ENCODE peak calls at places on chromosomes 6 and 20, in four cellular contexts. G, K, M and L are unnamed samples. For H3K27me3, the result is how much of the 10 kb centered on the place peaks cover.

GRCh38 chr6:46510656-46511055 is 19.4 kb upstream of the RCAN2 start:
- DNase-seq in K (no peak), M (no peak), G (no peak), L (peak)

GRCh38 chr20:17343631-17344447 is 117.0 kb downstream of the PCSK2 start:
- DNase-seq in G (no peak), M (no peak), K (no peak), L (peak)

GRCh38 chr6:128259036-128259734 is 261.2 kb downstream of the PTPRK start:
- DNase-seq in G (no peak), K (no peak), M (no peak), L (peak)

GRCh38 chr6:129050086-129050485 is 167.1 kb downstream of the LAMA2 start:
- DNase-seq in K (no peak), G (no peak), M (no peak), L (no peak)

GRCh38 chr20:1561350-1561749 is 3.8 kb upstream of the SIRPD start:
- DNase-seq in M (no peak), G (no peak), K (no peak), L (no peak)

GRCh38 chr6:98574991-98575390 is 259.4 kb upstream of the POU3F2 start:
- DNase-seq in K (peak), G (no peak), M (no peak), L (no peak)

GRCh38 chr6:45169815-45170214 is 158.3 kb upstream of the RUNX2 start:
- DNase-seq in M (peak), G (no peak), K (no peak), L (no peak)

GRCh38 chr20:37266940-37267683 is 5.5 kb upstream of the GHRH start:
- DNase-seq in G (no peak), M (no peak), K (no peak), L (no peak)

GRCh38 chr20:41650221-41650948 is 32.2 kb upstream of the CHD6 start:
- DNase-seq in K (peak), G (peak), M (no peak), L (no peak)

GRCh38 chr6:38279423-38279822 is 360.3 kb downstream of the BTBD9 start:
- DNase-seq in K (no peak), M (no peak), G (no peak), L (peak)

GRCh38 chr6:40822619-40823018 is 216.4 kb downstream of the UNC5CL start:
- DNase-seq in K (peak), G (no peak), M (no peak), L (no peak)

GRCh38 chr6:135183532-135184440 is 2.7 kb downstream of the MYB start:
- DNase-seq in M (peak), G (peak), K (peak), L (peak)

GRCh38 chr6:87396595-87397392 is 11.0 kb upstream of the CFAP206 start:
- DNase-seq in K (no peak), G (no peak), M (no peak), L (no peak)

GRCh38 chr6:33613794-33614166 is 7.3 kb upstream of the ITPR3 start:
- DNase-seq in G (no peak), M (no peak), K (no peak), L (peak)

GRCh38 chr6:37244430-37245310 is 12.9 kb upstream of the TBC1D22B start:
- DNase-seq in K (peak), G (no peak), M (no peak), L (peak)

GRCh38 chr6:166201878-166202277 is 34.2 kb upstream of the TBXT start:
- DNase-seq in G (no peak), M (no peak), K (no peak), L (no peak)
- H3K27me3 ChIP-seq in G (under half), M (half or more), K (under half), L (under half)

GRCh38 chr6:21947751-21948386 is 349.0 kb downstream of the PRL start:
- DNase-seq in K (no peak), M (no peak), G (no peak), L (no peak)
- H3K27ac ChIP-seq in K (peak), M (no peak), G (peak), L (no peak)

DNA sequence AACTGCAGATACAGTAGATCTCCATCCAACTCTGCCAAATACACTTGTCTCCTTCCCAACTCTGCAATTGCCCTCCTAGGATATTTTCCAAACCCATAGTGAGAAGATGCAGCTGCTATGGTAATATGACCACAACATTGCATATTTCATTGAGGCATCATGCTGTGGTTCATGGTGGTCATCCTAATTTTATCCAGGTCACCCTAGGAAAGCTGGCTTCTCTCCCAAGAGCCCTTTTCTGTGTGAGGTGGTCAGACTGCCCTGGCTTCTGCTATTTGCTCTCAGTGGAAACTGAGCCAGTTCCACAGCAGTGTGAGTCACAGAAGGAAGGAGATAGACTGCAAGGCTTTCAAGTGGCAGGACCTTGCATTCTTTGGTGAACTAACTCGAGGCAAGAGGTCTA is 5.5 kb downstream of the OGFRL1 start:
- DNase-seq in K (no peak), M (no peak), G (no peak), L (peak)
- H3K4me2 ChIP-seq in K (peak), M (no peak), G (no peak), L (peak)

DNA sequence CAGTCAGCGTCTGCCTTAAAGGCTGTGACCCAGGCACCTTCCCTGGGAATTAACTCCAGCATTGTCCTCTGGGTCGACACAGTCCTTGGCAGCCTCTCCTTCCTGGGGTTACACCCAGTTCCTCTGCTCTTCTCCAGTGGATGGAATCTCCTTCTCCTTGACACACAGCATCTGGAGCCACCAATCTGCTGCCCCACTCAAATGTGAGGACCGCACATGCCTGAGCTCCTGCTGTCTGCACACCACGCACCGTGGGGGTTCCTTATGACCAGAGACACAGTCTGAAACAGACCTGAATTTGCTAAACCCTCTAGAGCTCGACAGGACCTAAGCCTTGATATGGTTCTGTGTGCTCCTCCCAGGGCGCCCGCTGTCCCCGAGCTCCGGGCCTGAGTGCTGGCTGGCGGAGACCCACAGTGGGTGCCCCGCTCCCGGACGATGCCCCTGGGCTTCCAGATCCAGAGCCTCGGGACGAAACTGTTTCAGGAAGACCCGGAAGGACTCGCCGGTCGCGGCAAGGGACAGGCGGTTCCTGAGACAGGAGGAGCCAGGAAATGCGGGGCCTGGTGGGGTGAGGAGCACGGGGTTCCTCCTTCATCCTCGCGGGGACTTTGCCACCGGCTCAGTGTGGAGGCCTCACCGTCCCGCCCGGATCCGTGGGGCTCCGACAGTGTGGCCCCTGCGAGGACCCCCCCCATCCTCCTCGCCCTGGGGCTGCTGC is 2.5 kb upstream of the RAET1G start:
- DNase-seq in G (peak), K (peak), M (peak), L (peak)
- H3K27me3 ChIP-seq in G (half or more), K (half or more), M (half or more), L (under half)

GRCh38 chr6:4351506-4351852 is 216.1 kb upstream of the ECI2 start:
- DNase-seq in K (no peak), G (no peak), M (no peak), L (peak)
- H3K27ac ChIP-seq in K (peak), G (no peak), M (no peak), L (peak)